ENCODE peak calls at places on chromosome 18, in four cellular contexts. M is left lung; O is adipocyte; B is CD8-positive, alpha-beta memory T cell. S is an unnamed sample. For H3K4me1, the result is how much of the 10 kb centered on the place peaks cover.

GRCh38 chr18:41870191-41870590 is 84.8 kb upstream of the PIK3C3 start:
- DNase-seq in M (no peak), O (no peak), B (no peak), S (no peak)

GRCh38 chr18:649341-649740 is 8.1 kb upstream of the TYMS start:
- DNase-seq in O (no peak), M (no peak), B (no peak), S (no peak)

GRCh38 chr18:43893001-43893637 is 615.8 kb upstream of the SYT4 start:
- DNase-seq in M (no peak), B (no peak), O (peak), S (no peak)

GRCh38 chr18:35122586-35123224 is 81.5 kb downstream of the MAPRE2 start:
- DNase-seq in M (no peak), O (no peak), B (no peak), S (no peak)

GRCh38 chr18:42574871-42575270 is 540.6 kb downstream of the RIT2 start:
- DNase-seq in B (no peak), O (no peak), M (no peak), S (no peak)

GRCh38 chr18:13372405-13372995 is 153.9 kb downstream of the LDLRAD4 start:
- DNase-seq in O (peak), M (no peak), B (no peak), S (no peak)

GRCh38 chr18:75439356-75439755 is 11.9 kb upstream of the SMIM21 start:
- DNase-seq in M (no peak), O (no peak), B (no peak), S (no peak)

GRCh38 chr18:13403786-13404549 is 185.4 kb downstream of the LDLRAD4 start:
- DNase-seq in M (no peak), O (no peak), B (no peak), S (no peak)

GRCh38 chr18:8056723-8057122 is 489.6 kb downstream of the PTPRM start:
- DNase-seq in O (no peak), M (no peak), B (no peak), S (no peak)

GRCh38 chr18:36942264-36942663 is 113.3 kb downstream of the KIAA1328 start:
- DNase-seq in M (no peak), O (peak), B (no peak), S (no peak)

GRCh38 chr18:44273298-44273697 is 407.4 kb upstream of the SETBP1 start:
- DNase-seq in O (no peak), B (no peak), M (no peak), S (no peak)

GRCh38 chr18:62131305-62131909 is 55.4 kb downstream of the PIGN start:
- DNase-seq in O (peak), B (peak), M (no peak), S (peak)

GRCh38 chr18:34222025-34222395 is 2.7 kb downstream of the NOL4 start:
- DNase-seq in M (peak), B (no peak), O (no peak), S (no peak)

GRCh38 chr18:62989195-62989594 is 273.9 kb downstream of the PHLPP1 start:
- DNase-seq in M (no peak), B (no peak), O (no peak), S (no peak)

GRCh38 chr18:57909620-57910019 is 106.5 kb upstream of the ATP8B1 start:
- DNase-seq in O (peak), B (no peak), M (no peak), S (no peak)

GRCh38 chr18:56240405-56240804 is 398.0 kb downstream of the TXNL1 start:
- DNase-seq in B (no peak), O (peak), M (no peak), S (no peak)

GRCh38 chr18:75276813-75277628 is 66.4 kb downstream of the TSHZ1 start:
- DNase-seq in O (peak), M (no peak), B (no peak), S (no peak)

GRCh38 chr18:56197460-56197859 is 440.9 kb downstream of the TXNL1 start:
- DNase-seq in O (no peak), M (no peak), B (no peak), S (no peak)

GRCh38 chr18:7987284-7987976 is 420.3 kb downstream of the PTPRM start:
- DNase-seq in B (no peak), O (peak), M (no peak), S (no peak)

GRCh38 chr18:25019086-25019860 is 332.7 kb downstream of the ZNF521 start:
- DNase-seq in B (no peak), M (no peak), O (no peak), S (no peak)

GRCh38 chr18:59093668-59094067 is 46.0 kb upstream of the SEC11C start:
- DNase-seq in B (no peak), M (no peak), O (no peak), S (no peak)

GRCh38 chr18:55054591-55054990 is 95.3 kb upstream of the CCDC68 start:
- DNase-seq in B (no peak), M (no peak), O (no peak), S (no peak)

GRCh38 chr18:22591231-22591630 is 173.5 kb upstream of the CTAGE1 start:
- DNase-seq in M (no peak), B (no peak), O (peak), S (no peak)

GRCh38 chr18:54882318-54882717 is 54.0 kb downstream of the RAB27B start:
- DNase-seq in B (no peak), O (no peak), M (no peak), S (no peak)

GRCh38 chr18:66640431-66640830 is 36.5 kb upstream of the CDH19 start:
- DNase-seq in O (no peak), B (no peak), M (no peak), S (no peak)

GRCh38 chr18:74508366-74508765 is 12.2 kb downstream of the CNDP2 start:
- DNase-seq in M (no peak), B (no peak), O (no peak), S (no peak)

GRCh38 chr18:35592298-35592697 is 10.8 kb downstream of the GALNT1 start:
- DNase-seq in M (no peak), B (no peak), O (no peak), S (no peak)

GRCh38 chr18:58143391-58143790 is 99.4 kb downstream of the NEDD4L start:
- DNase-seq in B (no peak), O (no peak), M (no peak), S (no peak)

GRCh38 chr18:58669731-58670379 is 1.4 kb upstream of the MALT1 start:
- DNase-seq in B (no peak), O (peak), M (no peak), S (no peak)

GRCh38 chr18:8895987-8896619 is 190.7 kb downstream of the MTCL1 start:
- DNase-seq in M (no peak), B (no peak), O (peak), S (no peak)

GRCh38 chr18:25875574-25875973 is 214.8 kb downstream of the SS18 start:
- DNase-seq in B (no peak), M (no peak), O (no peak), S (no peak)

GRCh38 chr18:59570101-59570875 is 126.9 kb downstream of the CCBE1 start:
- DNase-seq in M (no peak), O (no peak), B (no peak), S (no peak)

GRCh38 chr18:55625875-55626274 is 37.9 kb upstream of the TCF4 start:
- DNase-seq in O (no peak), M (no peak), B (no peak), S (no peak)

GRCh38 chr18:36758001-36758400 is 70.8 kb downstream of the TPGS2 start:
- DNase-seq in M (no peak), O (no peak), B (no peak), S (no peak)

GRCh38 chr18:35571138-35571537 is 10.4 kb upstream of the GALNT1 start:
- DNase-seq in M (no peak), B (no peak), O (peak), S (no peak)

GRCh38 chr18:34709631-34710429 is at the start of gene DTNA:
- DNase-seq in O (peak), M (no peak), B (no peak), S (no peak)

GRCh38 chr18:51953521-51953920 is 386.5 kb upstream of the DCC start:
- DNase-seq in O (no peak), M (no peak), B (no peak), S (no peak)

GRCh38 chr18:43539862-43540261 is 262.6 kb upstream of the SYT4 start:
- DNase-seq in O (peak), B (no peak), M (no peak), S (no peak)

GRCh38 chr18:13483316-13484270 is 242.8 kb downstream of the FAM210A start:
- DNase-seq in B (no peak), O (no peak), M (no peak), S (no peak)

GRCh38 chr18:48165104-48165866 is 234.8 kb upstream of the SMAD2 start:
- DNase-seq in O (no peak), B (no peak), M (no peak), S (no peak)

GRCh38 chr18:48164096-48164475 is 233.6 kb upstream of the SMAD2 start:
- DNase-seq in O (no peak), M (no peak), B (no peak), S (no peak)

GRCh38 chr18:48166336-48166875 is 235.9 kb upstream of the SMAD2 start:
- DNase-seq in B (no peak), M (no peak), O (no peak), S (no peak)

GRCh38 chr18:48163184-48164095 is 233.0 kb upstream of the SMAD2 start:
- DNase-seq in O (peak), B (no peak), M (no peak), S (no peak)

GRCh38 chr18:48164701-48165100 is 234.2 kb upstream of the SMAD2 start:
- DNase-seq in B (no peak), M (no peak), O (no peak), S (no peak)
- H3K4me1 ChIP-seq in B (under half), M (under half), O (under half), S (under half)

DNA sequence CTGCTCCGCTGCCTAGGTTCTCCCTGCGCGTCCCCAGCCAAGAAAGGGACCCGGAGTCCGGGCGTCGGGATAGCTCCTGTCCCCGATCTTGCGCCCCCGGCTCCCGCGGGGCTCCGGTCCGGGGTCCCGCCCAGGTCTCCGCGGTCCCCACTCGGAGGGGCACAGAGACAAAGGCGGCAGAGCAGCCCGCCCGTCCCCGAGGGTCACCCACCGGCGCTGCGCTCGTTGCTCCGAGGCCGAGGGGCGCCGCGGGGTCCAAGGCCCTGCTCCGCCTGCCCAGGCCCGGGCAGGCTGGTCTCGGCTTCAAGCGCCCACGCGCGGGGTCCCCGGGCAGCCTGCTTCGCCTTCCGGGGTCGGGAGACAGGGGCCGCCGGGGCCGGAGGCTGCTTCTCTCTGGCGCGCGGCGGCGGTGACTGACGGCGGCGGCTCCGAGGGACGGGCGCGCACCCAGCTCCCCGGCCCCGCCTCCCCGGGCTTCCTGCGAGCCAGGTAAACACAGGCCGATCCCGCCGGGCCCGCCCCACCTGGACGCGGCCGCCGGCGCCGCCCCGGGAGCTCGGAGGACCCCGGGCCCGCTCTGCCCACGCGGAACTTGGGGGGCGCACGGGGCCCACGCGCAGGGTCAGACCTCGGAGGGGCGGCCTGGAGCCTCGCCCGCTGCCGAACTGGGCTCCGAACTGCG is at the start of gene MBP:
- DNase-seq in O (peak), M (peak), B (peak), S (peak)
- H3K4me1 ChIP-seq in O (under half), M (half or more), B (under half), S (under half)

GRCh38 chr18:23614413-23614812 is 28.1 kb upstream of the NPC1 start:
- DNase-seq in O (no peak), B (no peak), M (no peak), S (no peak)
- H3K4me1 ChIP-seq in O (under half), B (under half), M (under half), S (under half)

DNA sequence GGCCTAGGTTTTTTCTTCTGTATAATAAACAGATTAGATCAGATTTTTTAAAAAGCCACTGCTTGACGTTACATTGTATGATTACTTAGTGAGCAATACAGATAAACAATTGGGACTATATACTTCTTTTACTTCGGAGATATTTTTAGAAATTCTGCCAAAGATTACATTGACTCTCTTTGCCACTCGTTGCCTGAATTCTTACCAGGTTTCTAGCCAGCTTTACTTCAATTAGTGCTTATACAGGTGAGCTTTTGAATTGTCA is 156.6 kb downstream of the HAUS1 start:
- DNase-seq in B (no peak), O (no peak), M (no peak), S (no peak)
- H3K4me1 ChIP-seq in B (under half), O (under half), M (under half), S (under half)

DNA sequence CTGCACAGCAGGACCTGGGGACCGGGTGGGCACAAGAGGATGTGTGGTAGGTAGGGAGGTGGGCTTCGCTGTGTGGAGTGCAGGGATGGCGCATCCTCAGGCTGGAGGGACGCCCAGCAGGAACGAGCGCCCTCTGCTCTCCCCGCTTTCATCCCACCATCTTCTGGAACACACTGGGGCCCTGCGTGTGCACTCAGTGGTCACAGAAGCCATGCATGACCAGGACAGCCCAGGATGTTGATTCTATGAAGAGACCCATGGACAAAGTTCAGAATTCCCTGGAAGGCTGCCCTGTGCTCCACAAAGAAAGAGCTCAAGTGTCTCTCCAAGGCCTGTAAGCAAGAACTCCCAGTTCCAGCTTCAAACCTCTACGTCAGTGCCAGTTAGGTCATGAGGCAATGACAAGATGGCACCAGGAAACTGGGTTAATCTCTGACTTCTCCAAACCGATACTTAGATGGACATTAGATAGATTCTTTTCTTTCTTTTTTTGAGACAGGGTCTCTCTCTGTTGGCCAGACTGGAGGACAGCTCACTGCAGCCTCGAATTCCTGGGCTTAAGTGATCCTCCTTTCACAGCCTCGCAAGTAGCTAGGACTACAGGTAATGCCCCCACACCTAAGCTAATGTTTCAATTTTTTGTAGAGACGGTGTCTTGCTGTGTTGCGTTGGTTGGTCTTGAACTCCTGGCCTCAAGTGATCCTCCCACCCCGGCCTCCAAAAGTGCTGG is 3.4 kb downstream of the SLC66A2 start:
- DNase-seq in M (no peak), B (no peak), O (no peak), S (peak)
- H3K4me1 ChIP-seq in M (under half), B (under half), O (half or more), S (under half)

DNA sequence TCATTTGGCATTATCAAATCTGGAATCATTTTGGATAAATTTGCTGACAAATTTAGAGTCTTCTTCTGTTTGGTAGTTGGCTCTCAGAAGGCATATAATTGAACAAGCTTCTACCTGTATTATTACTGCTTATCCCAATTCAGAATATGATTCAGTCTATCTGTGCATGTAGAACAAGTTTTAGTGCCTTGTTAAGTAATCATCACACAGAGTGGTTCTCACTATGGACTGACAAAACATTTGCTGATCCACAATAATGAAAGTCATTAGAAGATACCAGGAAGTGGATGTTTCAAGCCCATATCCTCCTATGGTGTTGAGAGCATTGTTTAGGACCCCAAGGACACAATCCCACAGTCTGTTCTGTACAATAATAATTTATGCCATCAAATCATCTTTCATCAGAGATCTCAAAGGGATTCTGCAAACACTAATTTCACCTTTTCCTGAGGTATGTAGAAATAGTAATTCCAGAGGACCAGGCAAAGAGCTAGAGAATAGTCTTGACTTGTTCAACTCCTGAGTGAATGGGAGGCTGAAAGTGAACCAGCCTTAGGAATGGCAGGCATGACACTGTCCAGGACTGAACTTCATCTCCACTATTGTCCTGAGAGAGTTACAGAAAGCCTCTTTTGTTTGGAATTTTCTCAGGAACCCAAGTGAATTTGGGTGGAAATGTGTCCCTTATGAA is 29.6 kb upstream of the DSC1 start:
- DNase-seq in M (no peak), O (no peak), B (no peak), S (no peak)
- H3K4me1 ChIP-seq in M (under half), O (under half), B (under half), S (under half)

GRCh38 chr18:48828713-48829442 is 121.9 kb downstream of the SMAD7 start:
- DNase-seq in O (no peak), M (no peak), B (no peak), S (no peak)

GRCh38 chr18:48828201-48828580 is 122.6 kb downstream of the SMAD7 start:
- DNase-seq in B (no peak), O (no peak), M (no peak), S (no peak)

GRCh38 chr18:48827321-48828200 is 123.2 kb downstream of the SMAD7 start:
- DNase-seq in B (no peak), M (no peak), O (peak), S (peak)

GRCh38 chr18:48831113-48831759 is 119.5 kb downstream of the SMAD7 start:
- DNase-seq in B (no peak), O (no peak), M (no peak), S (no peak)

GRCh38 chr18:48829443-48830149 is 121.2 kb downstream of the SMAD7 start:
- DNase-seq in B (no peak), M (no peak), O (no peak), S (no peak)
- H3K4me1 ChIP-seq in B (under half), M (half or more), O (under half), S (under half)